ENCODE peak calls at places on chromosomes 6 and 20, in five cellular contexts. One of them, this sample, is unnamed.

GRCh38 chr6:2807342-2808090 is 34.1 kb downstream of the SERPINB1 start:
- DNase-seq in H9: no peak
- DNase-seq in GM10248: no peak
- DNase-seq in spleen: no peak
- DNase-seq in OCI-LY7: no peak
- DNase-seq in this sample: peak

GRCh38 chr20:61771805-61772350 is 293.8 kb downstream of the TAF4 start:
- DNase-seq in OCI-LY7: no peak
- DNase-seq in H9: no peak
- DNase-seq in spleen: no peak
- DNase-seq in GM10248: no peak
- DNase-seq in this sample: no peak

GRCh38 chr6:138817799-138818198 is 21.9 kb downstream of the ECT2L start:
- DNase-seq in OCI-LY7: no peak
- DNase-seq in spleen: no peak
- DNase-seq in H9: peak
- DNase-seq in GM10248: peak
- DNase-seq in this sample: no peak

GRCh38 chr20:2507875-2508630 is 662 bp downstream of the ZNF343 start:
- DNase-seq in GM10248: peak
- DNase-seq in H9: no peak
- DNase-seq in spleen: no peak
- DNase-seq in OCI-LY7: peak
- DNase-seq in this sample: no peak

GRCh38 chr20:62601172-62601571 is 41.1 kb upstream of the SLCO4A1 start:
- DNase-seq in spleen: no peak
- DNase-seq in GM10248: no peak
- DNase-seq in H9: no peak
- DNase-seq in OCI-LY7: no peak
- DNase-seq in this sample: no peak

GRCh38 chr20:44861547-44862006 is 23.9 kb upstream of the YWHAB start:
- DNase-seq in spleen: no peak
- DNase-seq in H9: no peak
- DNase-seq in GM10248: no peak
- DNase-seq in OCI-LY7: no peak
- DNase-seq in this sample: no peak

GRCh38 chr20:1669304-1669703 is 11.7 kb upstream of the SIRPG start:
- DNase-seq in GM10248: no peak
- DNase-seq in spleen: no peak
- DNase-seq in OCI-LY7: no peak
- DNase-seq in H9: no peak
- DNase-seq in this sample: no peak

GRCh38 chr6:75204959-75205775 is 686 bp downstream of the COL12A1 start:
- DNase-seq in spleen: peak
- DNase-seq in GM10248: peak
- DNase-seq in H9: peak
- DNase-seq in OCI-LY7: no peak
- DNase-seq in this sample: peak

GRCh38 chr6:43020847-43021246 is 576 bp upstream of the RRP36 start:
- DNase-seq in spleen: no peak
- DNase-seq in OCI-LY7: no peak
- DNase-seq in H9: peak
- DNase-seq in GM10248: no peak
- DNase-seq in this sample: no peak

GRCh38 chr20:17059465-17059864 is 167.4 kb upstream of the PCSK2 start:
- DNase-seq in H9: no peak
- DNase-seq in OCI-LY7: no peak
- DNase-seq in GM10248: no peak
- DNase-seq in spleen: no peak
- DNase-seq in this sample: no peak

GRCh38 chr6:162058281-162058875 is 669.2 kb downstream of the PRKN start:
- DNase-seq in H9: no peak
- DNase-seq in spleen: no peak
- DNase-seq in OCI-LY7: no peak
- DNase-seq in GM10248: no peak
- DNase-seq in this sample: no peak

GRCh38 chr20:20210327-20210726 is 157.6 kb upstream of the INSM1 start:
- DNase-seq in H9: no peak
- DNase-seq in GM10248: no peak
- DNase-seq in OCI-LY7: no peak
- DNase-seq in spleen: no peak
- DNase-seq in this sample: no peak

GRCh38 chr6:30954631-30955366 is 14.0 kb downstream of the MUCL3 start:
- DNase-seq in OCI-LY7: no peak
- DNase-seq in H9: no peak
- DNase-seq in GM10248: no peak
- DNase-seq in spleen: no peak
- DNase-seq in this sample: no peak

GRCh38 chr6:170134077-170135040 is 156.5 kb downstream of the DLL1 start:
- DNase-seq in GM10248: no peak
- DNase-seq in H9: no peak
- DNase-seq in OCI-LY7: no peak
- DNase-seq in spleen: peak
- DNase-seq in this sample: no peak

GRCh38 chr20:22407237-22408193 is 176.9 kb downstream of the FOXA2 start:
- DNase-seq in GM10248: no peak
- DNase-seq in spleen: no peak
- DNase-seq in OCI-LY7: no peak
- DNase-seq in H9: no peak
- DNase-seq in this sample: no peak

GRCh38 chr6:31776961-31777666 is at the start of gene VWA7:
- DNase-seq in OCI-LY7: no peak
- DNase-seq in H9: no peak
- DNase-seq in GM10248: peak
- DNase-seq in spleen: peak
- DNase-seq in this sample: no peak

GRCh38 chr6:2448826-2449571 is 203.6 kb upstream of the GMDS start:
- DNase-seq in H9: peak
- DNase-seq in OCI-LY7: peak
- DNase-seq in GM10248: peak
- DNase-seq in spleen: no peak
- DNase-seq in this sample: peak

DNA sequence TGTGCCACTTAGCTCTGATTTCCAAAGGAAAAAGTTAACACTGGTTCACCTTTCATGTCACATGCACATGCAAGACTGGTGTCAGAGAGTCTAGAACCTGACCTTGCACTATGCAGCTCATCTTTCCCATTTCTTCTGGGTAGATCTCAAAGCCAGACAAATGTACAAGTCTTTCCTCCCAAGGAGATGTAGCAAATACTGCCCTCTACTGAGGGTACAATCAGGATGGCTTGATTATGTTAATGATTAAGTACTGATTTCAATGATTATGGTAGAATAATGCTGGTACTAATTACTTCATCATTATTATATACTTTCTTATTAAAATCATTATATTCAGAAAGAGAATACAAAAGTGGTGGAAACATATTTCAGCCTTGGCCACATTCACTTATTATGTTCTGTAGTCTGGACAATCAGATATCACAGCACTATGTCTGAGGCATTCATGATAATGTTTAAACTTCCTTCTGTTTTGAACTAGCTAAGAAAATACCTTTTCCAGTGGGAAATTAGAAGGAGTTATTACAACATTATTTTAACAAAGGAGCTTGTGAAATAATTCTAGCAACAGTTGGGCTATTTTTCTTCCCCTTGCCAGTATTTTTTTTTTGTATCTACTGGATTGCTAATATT is 68.5 kb upstream of the FOXO3 start:
- DNase-seq in H9: no peak
- DNase-seq in GM10248: peak
- DNase-seq in spleen: no peak
- DNase-seq in OCI-LY7: peak
- DNase-seq in this sample: peak
- TF ChIP-seq CTCF in H9: peak
- TF ChIP-seq CTCF in GM10248: peak
- TF ChIP-seq CTCF in spleen: peak
- TF ChIP-seq CTCF in OCI-LY7: peak
- TF ChIP-seq CTCF in this sample: peak

GRCh38 chr6:21590345-21590744 is 3.2 kb upstream of the SOX4 start:
- DNase-seq in OCI-LY7: no peak
- DNase-seq in GM10248: no peak
- DNase-seq in H9: no peak
- DNase-seq in spleen: no peak
- DNase-seq in this sample: no peak
- TF ChIP-seq CTCF in OCI-LY7: no peak
- TF ChIP-seq CTCF in GM10248: no peak
- TF ChIP-seq CTCF in H9: no peak
- TF ChIP-seq CTCF in spleen: no peak
- TF ChIP-seq CTCF in this sample: no peak

DNA sequence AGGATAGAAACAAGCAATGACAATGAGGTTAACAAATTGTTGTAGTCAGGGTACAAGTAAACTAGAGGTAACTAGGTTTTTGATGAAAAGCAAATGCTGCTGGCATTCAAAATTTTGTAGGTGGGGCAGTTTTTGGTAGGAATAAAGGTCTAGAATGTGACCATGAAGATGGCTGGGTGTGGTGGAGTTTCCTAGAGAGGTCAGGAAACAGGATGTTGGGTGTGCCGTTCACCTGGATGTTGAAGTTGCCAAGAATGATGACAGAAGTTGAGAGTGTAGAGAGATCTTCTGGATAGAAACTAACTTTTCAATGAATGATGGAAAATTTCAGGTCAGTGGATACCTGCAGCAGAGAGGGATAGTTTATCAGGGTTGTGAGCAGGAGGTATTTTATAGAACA is 22.7 kb downstream of the MAPK14 start:
- DNase-seq in spleen: no peak
- DNase-seq in OCI-LY7: no peak
- DNase-seq in H9: no peak
- DNase-seq in GM10248: no peak
- DNase-seq in this sample: no peak
- TF ChIP-seq CTCF in spleen: no peak
- TF ChIP-seq CTCF in OCI-LY7: no peak
- TF ChIP-seq CTCF in H9: no peak
- TF ChIP-seq CTCF in GM10248: no peak
- TF ChIP-seq CTCF in this sample: no peak

GRCh38 chr20:3671986-3672863 is 9.0 kb upstream of the GFRA4 start:
- DNase-seq in H9: peak
- DNase-seq in OCI-LY7: no peak
- DNase-seq in spleen: no peak
- DNase-seq in GM10248: no peak
- DNase-seq in this sample: no peak
- TF ChIP-seq CTCF in H9: peak
- TF ChIP-seq CTCF in OCI-LY7: no peak
- TF ChIP-seq CTCF in spleen: no peak
- TF ChIP-seq CTCF in GM10248: no peak
- TF ChIP-seq CTCF in this sample: no peak

GRCh38 chr6:114327074-114327473 is 15.7 kb downstream of the HS3ST5 start:
- DNase-seq in spleen: no peak
- DNase-seq in H9: no peak
- DNase-seq in OCI-LY7: no peak
- DNase-seq in GM10248: no peak
- DNase-seq in this sample: no peak
- TF ChIP-seq CTCF in spleen: no peak
- TF ChIP-seq CTCF in H9: peak
- TF ChIP-seq CTCF in OCI-LY7: no peak
- TF ChIP-seq CTCF in GM10248: no peak
- TF ChIP-seq CTCF in this sample: peak

GRCh38 chr6:1313755-1314503 is 2.0 kb downstream of the FOXQ1 start:
- DNase-seq in H9: peak
- DNase-seq in spleen: no peak
- DNase-seq in OCI-LY7: no peak
- DNase-seq in GM10248: no peak
- DNase-seq in this sample: peak
- TF ChIP-seq CTCF in H9: peak
- TF ChIP-seq CTCF in spleen: peak
- TF ChIP-seq CTCF in OCI-LY7: no peak
- TF ChIP-seq CTCF in GM10248: no peak
- TF ChIP-seq CTCF in this sample: peak

GRCh38 chr20:56520180-56520579 is 4.4 kb upstream of the FAM209A start:
- DNase-seq in GM10248: no peak
- DNase-seq in OCI-LY7: no peak
- DNase-seq in spleen: peak
- DNase-seq in H9: no peak
- DNase-seq in this sample: no peak
- TF ChIP-seq CTCF in GM10248: no peak
- TF ChIP-seq CTCF in OCI-LY7: no peak
- TF ChIP-seq CTCF in spleen: no peak
- TF ChIP-seq CTCF in H9: no peak
- TF ChIP-seq CTCF in this sample: no peak

GRCh38 chr6:53910834-53911233 is 116.0 kb downstream of the LRRC1 start:
- DNase-seq in OCI-LY7: no peak
- DNase-seq in GM10248: no peak
- DNase-seq in H9: no peak
- DNase-seq in spleen: no peak
- DNase-seq in this sample: no peak
- TF ChIP-seq CTCF in OCI-LY7: no peak
- TF ChIP-seq CTCF in GM10248: no peak
- TF ChIP-seq CTCF in H9: no peak
- TF ChIP-seq CTCF in spleen: no peak
- TF ChIP-seq CTCF in this sample: no peak

DNA sequence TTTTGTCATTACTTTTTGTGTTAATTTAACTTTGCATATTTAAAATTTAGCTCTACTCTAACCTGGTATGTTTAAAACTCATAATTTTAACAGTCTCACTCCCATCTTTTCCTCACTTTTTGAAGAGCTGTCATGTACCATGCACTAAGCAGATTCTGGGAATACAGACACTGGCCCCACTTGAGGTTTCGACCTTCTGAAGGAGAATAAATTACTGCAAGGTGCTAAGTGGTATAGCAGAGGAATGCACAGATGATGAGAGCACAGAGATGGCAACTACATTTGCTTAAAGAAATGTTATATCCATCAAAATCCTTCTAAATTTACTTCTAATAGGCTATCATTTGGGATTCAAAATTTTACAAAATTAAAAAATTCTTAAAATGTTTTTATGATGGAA is 79.5 kb downstream of the AHI1 start:
- DNase-seq in OCI-LY7: no peak
- DNase-seq in H9: no peak
- DNase-seq in GM10248: no peak
- DNase-seq in spleen: no peak
- DNase-seq in this sample: no peak
- TF ChIP-seq CTCF in OCI-LY7: no peak
- TF ChIP-seq CTCF in H9: no peak
- TF ChIP-seq CTCF in GM10248: no peak
- TF ChIP-seq CTCF in spleen: no peak
- TF ChIP-seq CTCF in this sample: no peak

DNA sequence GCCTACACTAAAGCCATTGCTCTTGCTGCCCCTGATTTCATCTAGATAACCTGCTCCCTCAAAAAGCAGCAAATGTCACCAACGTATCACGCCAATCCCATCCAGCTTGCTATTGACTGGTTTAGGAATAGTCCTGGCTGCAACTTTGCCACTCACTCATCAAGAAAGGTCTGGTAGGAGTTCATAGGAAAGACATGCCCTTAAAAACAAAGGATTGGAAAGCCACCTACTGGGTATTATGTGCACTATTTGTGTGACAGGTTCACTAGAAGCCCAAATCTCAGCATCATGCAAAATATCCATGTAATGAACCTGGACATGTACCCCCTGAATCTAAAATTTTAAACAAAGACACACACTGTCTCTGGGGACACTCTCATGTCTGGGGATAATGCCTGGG is 170.4 kb upstream of the COL21A1 start:
- DNase-seq in OCI-LY7: no peak
- DNase-seq in spleen: no peak
- DNase-seq in GM10248: no peak
- DNase-seq in H9: no peak
- DNase-seq in this sample: no peak
- TF ChIP-seq CTCF in OCI-LY7: no peak
- TF ChIP-seq CTCF in spleen: no peak
- TF ChIP-seq CTCF in GM10248: no peak
- TF ChIP-seq CTCF in H9: no peak
- TF ChIP-seq CTCF in this sample: no peak

This sample was measured in endothelial cell.